ENCODE peak calls at places on chromosomes 5 and 9, in seven cellular contexts. One of them, this sample, is unnamed.

GRCh38 chr9:76649894-76650293 is 114.3 kb upstream of the PCA3 start:
- DNase-seq in amniotic stem cell: no peak
- DNase-seq in retinal pigment epithelial cell: no peak
- DNase-seq in ovary: no peak
- DNase-seq in choroid plexus epithelial cell: no peak
- DNase-seq in non-pigmented ciliary epithelial cell: no peak
- DNase-seq in sigmoid colon: no peak
- DNase-seq in this sample: no peak

GRCh38 chr9:133589454-133590227 is 19.5 kb downstream of the FAM163B start:
- DNase-seq in amniotic stem cell: no peak
- DNase-seq in retinal pigment epithelial cell: no peak
- DNase-seq in ovary: no peak
- DNase-seq in choroid plexus epithelial cell: no peak
- DNase-seq in non-pigmented ciliary epithelial cell: no peak
- DNase-seq in sigmoid colon: no peak
- DNase-seq in this sample: no peak

GRCh38 chr5:149301049-149301743 is 29.5 kb downstream of the AFAP1L1 start:
- DNase-seq in amniotic stem cell: no peak
- DNase-seq in retinal pigment epithelial cell: no peak
- DNase-seq in ovary: no peak
- DNase-seq in choroid plexus epithelial cell: no peak
- DNase-seq in non-pigmented ciliary epithelial cell: no peak
- DNase-seq in sigmoid colon: no peak
- DNase-seq in this sample: no peak

GRCh38 chr9:137832191-137832700 is 45.3 kb upstream of the CACNA1B start:
- DNase-seq in amniotic stem cell: no peak
- DNase-seq in retinal pigment epithelial cell: no peak
- DNase-seq in ovary: no peak
- DNase-seq in choroid plexus epithelial cell: no peak
- DNase-seq in non-pigmented ciliary epithelial cell: no peak
- DNase-seq in sigmoid colon: no peak
- DNase-seq in this sample: no peak

GRCh38 chr5:153445875-153446567 is 44.4 kb upstream of the GRIA1 start:
- DNase-seq in amniotic stem cell: no peak
- DNase-seq in retinal pigment epithelial cell: peak; percentile 7
- DNase-seq in ovary: no peak
- DNase-seq in choroid plexus epithelial cell: no peak
- DNase-seq in non-pigmented ciliary epithelial cell: no peak
- DNase-seq in sigmoid colon: no peak
- DNase-seq in this sample: no peak

GRCh38 chr5:98927242-98927987 is 1.4 kb downstream of the CHD1 start:
- DNase-seq in amniotic stem cell: no peak
- DNase-seq in retinal pigment epithelial cell: no peak
- DNase-seq in ovary: peak; percentile 55
- DNase-seq in choroid plexus epithelial cell: peak; percentile 86
- DNase-seq in non-pigmented ciliary epithelial cell: no peak
- DNase-seq in sigmoid colon: peak; percentile 83
- DNase-seq in this sample: no peak

GRCh38 chr5:59744531-59744992 is 149.0 kb downstream of the PDE4D start:
- DNase-seq in amniotic stem cell: no peak
- DNase-seq in retinal pigment epithelial cell: no peak
- DNase-seq in ovary: no peak
- DNase-seq in choroid plexus epithelial cell: peak; percentile 86
- DNase-seq in non-pigmented ciliary epithelial cell: no peak
- DNase-seq in sigmoid colon: no peak
- DNase-seq in this sample: no peak

GRCh38 chr5:2803751-2804150 is 52.3 kb upstream of the IRX2 start:
- DNase-seq in amniotic stem cell: no peak
- DNase-seq in retinal pigment epithelial cell: no peak
- DNase-seq in ovary: no peak
- DNase-seq in choroid plexus epithelial cell: no peak
- DNase-seq in non-pigmented ciliary epithelial cell: no peak
- DNase-seq in sigmoid colon: no peak
- DNase-seq in this sample: no peak